ENCODE peak calls at places on chromosomes 16 and 17, in six cellular contexts. K is cardiac fibroblast, E is ureter, H is PC-9, B is NAMALWA, Z is NCI-H460. A is an unnamed sample.

GRCh38 chr17:57735230-57735629 is 9.9 kb downstream of the CCDC182 start:
- DNase-seq in H (no peak), Z (no peak), B (no peak), K (no peak), E (no peak), A (no peak)

GRCh38 chr17:7477392-7478275 is 1.8 kb downstream of the ZBTB4 start:
- DNase-seq in Z (no peak), E (no peak), H (peak), K (peak), B (no peak), A (peak)

GRCh38 chr16:50841081-50841886 is 99.4 kb downstream of the CYLD start:
- DNase-seq in B (no peak), E (peak), K (no peak), Z (no peak), H (no peak), A (no peak)

GRCh38 chr16:17138801-17139200 is 332.0 kb downstream of the XYLT1 start:
- DNase-seq in B (no peak), E (no peak), Z (peak), K (peak), H (peak), A (no peak)

GRCh38 chr16:240559-240958 is 5.9 kb downstream of the FAM234A start:
- DNase-seq in E (no peak), Z (no peak), B (no peak), K (no peak), H (no peak), A (no peak)

GRCh38 chr16:23757937-23758619 is 3.3 kb downstream of the CHP2 start:
- DNase-seq in H (no peak), B (no peak), E (no peak), Z (no peak), K (no peak), A (no peak)

GRCh38 chr16:73354426-73354825 is 306.5 kb upstream of the ZFHX3 start:
- DNase-seq in E (no peak), Z (no peak), K (no peak), H (no peak), B (no peak), A (no peak)

GRCh38 chr17:44759096-44759915 is 518 bp downstream of the ADAM11 start:
- DNase-seq in Z (no peak), B (no peak), K (no peak), H (no peak), E (no peak), A (no peak)

GRCh38 chr17:45221081-45221996 is at the start of gene FMNL1:
- DNase-seq in Z (no peak), B (peak), K (no peak), H (no peak), E (no peak), A (peak)

GRCh38 chr16:89489040-89489721 is 1.2 kb downstream of the ANKRD11 start:
- DNase-seq in H (peak), K (peak), B (peak), Z (peak), E (peak), A (peak)

GRCh38 chr17:16999931-17000625 is 28.2 kb upstream of the TNFRSF13B start:
- DNase-seq in E (no peak), H (no peak), K (no peak), Z (no peak), B (no peak), A (no peak)

GRCh38 chr17:83181991-83182619 is 102.7 kb downstream of the METRNL start:
- DNase-seq in E (peak), Z (no peak), B (no peak), H (no peak), K (no peak), A (no peak)

GRCh38 chr16:53864819-53865491 is 161.0 kb downstream of the FTO start:
- DNase-seq in H (no peak), K (peak), E (no peak), B (no peak), Z (no peak), A (no peak)

GRCh38 chr17:29791336-29791735 is 138.7 kb downstream of the SSH2 start:
- DNase-seq in Z (no peak), K (no peak), B (no peak), H (no peak), E (no peak), A (no peak)

GRCh38 chr17:50963139-50963538 is 97.0 kb upstream of the TOB1 start:
- DNase-seq in Z (no peak), B (no peak), K (peak), E (no peak), H (no peak), A (no peak)

GRCh38 chr17:76582660-76583059 is 3.0 kb downstream of the ST6GALNAC2 start:
- DNase-seq in H (no peak), E (no peak), Z (no peak), B (no peak), K (no peak), A (no peak)

GRCh38 chr17:11142231-11142630 is 98.8 kb upstream of the SHISA6 start:
- DNase-seq in Z (no peak), E (no peak), B (no peak), K (no peak), H (no peak), A (no peak)

GRCh38 chr16:70391881-70392481 is 45.3 kb downstream of the DDX19A start:
- DNase-seq in H (peak), E (no peak), B (no peak), Z (peak), K (peak), A (no peak)

GRCh38 chr17:77608431-77608830 is 350.1 kb upstream of the TNRC6C start:
- DNase-seq in E (no peak), B (no peak), Z (no peak), K (no peak), H (no peak), A (no peak)

GRCh38 chr17:13306310-13306962 is 288.6 kb upstream of the ELAC2 start:
- DNase-seq in Z (peak), E (no peak), K (peak), H (no peak), B (peak), A (no peak)

GRCh38 chr16:667113-667779 is 686 bp upstream of the RHOT2 start:
- DNase-seq in H (no peak), E (no peak), B (no peak), Z (no peak), K (no peak), A (no peak)

GRCh38 chr16:4140652-4141051 is 24.4 kb upstream of the ADCY9 start:
- DNase-seq in H (no peak), E (peak), K (peak), B (no peak), Z (no peak), A (no peak)

GRCh38 chr17:57675988-57676387 is 69.1 kb downstream of the CCDC182 start:
- DNase-seq in K (no peak), E (peak), H (no peak), Z (no peak), B (no peak), A (peak)